ENCODE peak calls at places on chromosome 15, in six cellular contexts. F is esophagus mucosa; B is activated CD8-positive, alpha-beta T cell treated with anti-CD3 and anti-CD28 coated beads, Interleukin-2, amount 10 ng/mL, durations not matched to agents 7 days and 5 days; W is activated naive CD8-positive, alpha-beta T cell treated with anti-CD3 and anti-CD28 coated beads, Interleukin-2, amount 10 ng/mL, durations not matched to agents 7 days and 5 days; H is sciatic nerve; N is stimulated activated effector memory CD8-positive, alpha-beta T cell treated with anti-CD3 and anti-CD28 coated beads, Interleukin-12 subunit alpha, Interleukin-12 subunit beta, amount 100 ng/mL, for 72 hours. I is an unnamed sample.

GRCh38 chr15:76815421-76815820 is 89.7 kb downstream of the SCAPER start:
- ATAC-seq in N (no peak), F (peak), W (no peak), H (no peak), B (no peak), I (no peak)

GRCh38 chr15:66839511-66840112 is 137.6 kb downstream of the SMAD6 start:
- ATAC-seq in N (no peak), W (no peak), H (no peak), F (no peak), B (no peak), I (no peak)

GRCh38 chr15:89139613-89140499 is 51.6 kb downstream of the ABHD2 start:
- ATAC-seq in H (peak), B (no peak), N (no peak), F (no peak), W (no peak), I (no peak)

GRCh38 chr15:73331991-73332925 is 36.5 kb downstream of the HCN4 start:
- ATAC-seq in F (no peak), N (no peak), H (no peak), W (no peak), B (no peak), I (no peak)

GRCh38 chr15:38682861-38683260 is 118.2 kb upstream of the RASGRP1 start:
- ATAC-seq in N (no peak), F (no peak), H (no peak), W (no peak), B (no peak), I (no peak)

GRCh38 chr15:66374179-66374578 is 12.5 kb upstream of the MAP2K1 start:
- ATAC-seq in N (no peak), H (no peak), W (no peak), F (no peak), B (no peak), I (no peak)

GRCh38 chr15:41789237-41789636 is 15.0 kb downstream of the MAPKBP1 start:
- ATAC-seq in N (no peak), B (no peak), H (no peak), F (no peak), W (no peak), I (no peak)

GRCh38 chr15:74209560-74209958 is 7.0 kb upstream of the STRA6 start:
- ATAC-seq in H (no peak), W (no peak), B (no peak), N (no peak), F (no peak), I (no peak)

GRCh38 chr15:58535337-58535736 is 103.5 kb downstream of the LIPC start:
- ATAC-seq in H (no peak), W (no peak), N (no peak), F (no peak), B (no peak), I (no peak)

I was measured in activated T-helper 17 cell treated with anti-CD3 and anti-CD28 coated beads, Interleukin-2, amount 50 U/mL, for 72 hours.